ENCODE peak calls at places on chromosomes 6 and 20, in seven cellular contexts. E is sigmoid colon, N is A549, G is stomach, O is transverse colon, L is ovary, H is GM12878. S is an unnamed sample. For H3K4me1, the result is how much of the 10 kb centered on the place peaks cover.

GRCh38 chr6:159037746-159038290 is 7.0 kb downstream of the TAGAP start:
- DNase-seq in E (no peak), O (no peak), G (no peak), H (no peak), N (no peak), L (no peak), S (no peak)

GRCh38 chr6:25360611-25361010 is 81.4 kb downstream of the CARMIL1 start:
- DNase-seq in G (no peak), L (no peak), E (no peak), H (no peak), O (no peak), N (no peak), S (no peak)

GRCh38 chr20:50928469-50928868 is 2.8 kb downstream of the ADNP start:
- DNase-seq in H (no peak), G (no peak), N (no peak), L (no peak), E (no peak), O (no peak), S (no peak)

GRCh38 chr6:89297695-89298351 is 17.3 kb downstream of the GABRR2 start:
- DNase-seq in N (peak), O (peak), H (peak), E (no peak), L (no peak), G (peak), S (peak)

GRCh38 chr6:45681860-45682488 is 304.2 kb upstream of the SUPT3H start:
- DNase-seq in N (peak), G (no peak), H (peak), E (no peak), O (peak), L (no peak), S (no peak)

GRCh38 chr6:7254980-7255825 is 57.8 kb downstream of the SSR1 start:
- DNase-seq in O (no peak), L (no peak), E (no peak), H (no peak), N (no peak), G (no peak), S (no peak)

GRCh38 chr6:135481786-135482369 is 15.7 kb downstream of the AHI1 start:
- DNase-seq in N (no peak), L (no peak), E (no peak), G (no peak), O (no peak), H (no peak), S (no peak)

GRCh38 chr6:36786055-36786675 is 53.1 kb downstream of the CPNE5 start:
- DNase-seq in N (no peak), E (no peak), H (no peak), G (no peak), L (no peak), O (no peak), S (no peak)

GRCh38 chr20:4910951-4911350 is 90.4 kb downstream of the SLC23A2 start:
- DNase-seq in G (no peak), L (no peak), E (no peak), H (no peak), N (no peak), O (no peak), S (no peak)

GRCh38 chr20:38203337-38204003 is 38.4 kb upstream of the TGM2 start:
- DNase-seq in L (no peak), G (no peak), E (peak), O (no peak), H (no peak), N (no peak), S (no peak)

GRCh38 chr6:108588586-108588985 is 27.9 kb downstream of the FOXO3 start:
- DNase-seq in G (no peak), N (no peak), H (no peak), E (no peak), O (peak), L (no peak), S (no peak)

GRCh38 chr6:12014027-12014872 is 2.1 kb downstream of the HIVEP1 start:
- DNase-seq in O (no peak), G (no peak), L (no peak), N (peak), H (no peak), E (no peak), S (no peak)

GRCh38 chr6:33439956-33440648 is 14.3 kb upstream of the ZBTB9 start:
- DNase-seq in H (no peak), L (no peak), E (peak), N (no peak), O (no peak), G (no peak), S (no peak)

GRCh38 chr6:37451411-37452273 is 18.6 kb downstream of the CMTR1 start:
- DNase-seq in E (no peak), O (no peak), H (no peak), L (no peak), N (no peak), G (no peak), S (no peak)

GRCh38 chr6:72959821-72960220 is 265.5 kb downstream of the KHDC1L start:
- DNase-seq in L (no peak), N (no peak), H (no peak), E (no peak), G (no peak), O (no peak), S (no peak)

GRCh38 chr6:129364037-129364436 is 345.9 kb downstream of the ARHGAP18 start:
- DNase-seq in N (no peak), H (no peak), E (no peak), L (no peak), O (no peak), G (no peak), S (no peak)

GRCh38 chr6:144418969-144419545 is 133.9 kb downstream of the UTRN start:
- DNase-seq in N (no peak), O (no peak), L (no peak), E (no peak), H (no peak), G (no peak), S (no peak)

GRCh38 chr6:33590531-33591198 is 10.6 kb upstream of the BAK1 start:
- DNase-seq in E (no peak), H (no peak), O (peak), N (no peak), L (peak), G (peak), S (no peak)

DNA sequence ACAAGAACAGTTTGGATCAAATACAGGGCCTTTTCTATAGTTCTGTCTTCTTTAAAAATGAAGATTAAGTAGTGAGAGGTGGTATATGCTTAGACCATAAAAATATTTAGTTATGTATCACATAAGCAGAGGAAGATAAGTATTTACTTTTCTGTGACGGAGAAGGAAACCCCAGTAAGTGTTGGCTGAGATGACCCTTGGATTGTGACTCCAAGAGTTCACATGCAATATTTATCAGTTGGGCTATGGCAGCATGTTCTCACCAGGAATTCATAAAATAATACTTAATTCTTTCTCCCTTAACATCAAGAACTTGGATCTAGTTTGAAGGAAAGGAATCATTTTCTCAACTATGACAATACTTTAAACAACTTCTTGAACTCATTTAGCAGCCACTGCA is 98.4 kb upstream of the TBX18 start:
- DNase-seq in L (no peak), H (no peak), O (no peak), E (no peak), N (no peak), G (no peak), S (no peak)
- TF ChIP-seq POLR2A in L (no peak), H (no peak), O (no peak), E (no peak), N (no peak), G (no peak), S (no peak)

DNA sequence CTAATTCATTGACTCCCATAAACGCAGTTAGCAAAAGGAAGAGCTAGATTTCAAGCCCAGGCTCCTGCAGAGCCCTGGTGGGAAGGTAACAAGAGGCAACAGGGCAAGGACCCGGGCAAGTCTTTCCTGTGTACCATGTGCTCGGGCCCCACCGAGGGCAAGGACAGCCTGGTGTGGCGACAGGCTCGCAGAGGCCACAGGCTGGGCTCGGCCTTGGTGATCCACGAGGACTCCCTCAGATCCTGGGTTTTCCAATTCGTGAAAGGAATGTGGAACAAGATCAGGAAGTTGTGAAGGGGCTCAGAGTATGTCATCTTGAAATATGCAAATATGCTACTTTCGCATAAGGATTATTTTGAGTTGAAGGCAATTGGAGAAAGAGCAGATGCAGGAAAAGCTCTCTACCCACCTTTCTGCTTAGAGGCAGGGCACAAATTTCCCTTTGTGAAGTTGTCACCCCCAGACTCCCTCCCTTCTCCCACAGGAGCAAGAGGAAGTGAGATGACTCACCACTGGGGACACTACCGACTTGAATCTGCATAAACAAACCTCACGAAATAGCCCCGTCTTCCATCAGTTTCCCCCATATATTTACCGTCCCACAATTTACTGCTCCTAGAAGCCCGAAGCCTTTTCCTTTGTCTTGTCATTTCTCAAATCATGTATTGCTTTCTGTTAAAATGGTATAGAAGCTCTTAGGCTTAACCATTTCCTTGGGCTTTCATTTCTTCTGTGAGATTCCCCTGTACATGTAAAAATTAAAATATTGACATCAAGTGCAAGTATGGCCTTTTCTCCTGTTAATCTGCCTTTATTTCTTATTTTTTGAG is 79.0 kb downstream of the PSMG4 start:
- DNase-seq in N (peak), L (no peak), O (no peak), E (no peak), G (no peak), H (no peak), S (no peak)
- H3K4me1 ChIP-seq in N (under half), L (under half), O (half or more), E (half or more), G (under half), H (under half), S (under half)

GRCh38 chr6:98779618-98780017 is 54.8 kb upstream of the POU3F2 start:
- DNase-seq in E (no peak), L (no peak), O (no peak), H (no peak), G (no peak), N (no peak), S (no peak)
- TF ChIP-seq EP300 in E (no peak), L (no peak), O (no peak), H (no peak), G (no peak), N (no peak), S (no peak)

GRCh38 chr6:49462927-49463611 is at the start of the genes CENPQ and MMUT:
- DNase-seq in N (peak), L (peak), G (peak), E (peak), H (peak), O (peak), S (peak)
- TF ChIP-seq POLR2A in N (peak), L (peak), G (peak), E (peak), H (peak), O (peak), S (peak)

GRCh38 chr6:22709804-22710203 is 140.4 kb downstream of the HDGFL1 start:
- DNase-seq in N (no peak), E (no peak), O (no peak), L (no peak), G (no peak), H (no peak), S (no peak)

DNA sequence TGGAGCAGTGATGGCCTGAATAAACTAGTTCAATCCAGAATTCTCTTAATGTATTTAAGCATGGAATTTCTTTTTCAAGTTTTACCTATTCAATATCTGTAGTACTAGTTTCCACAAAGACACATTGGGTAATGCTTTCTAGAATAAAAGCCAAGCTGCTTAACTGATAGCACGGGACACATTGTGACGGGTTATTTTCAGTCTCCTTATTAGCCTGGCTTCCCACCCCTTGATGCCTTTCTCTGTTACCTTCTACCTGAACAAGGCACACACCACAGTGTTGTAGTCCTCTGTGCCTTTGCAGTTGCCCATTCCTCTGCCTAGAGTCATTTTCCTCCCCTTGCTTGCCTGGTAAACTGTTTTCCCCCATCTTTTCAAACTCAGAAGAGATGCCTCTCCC is 139.1 kb downstream of the HDGFL1 start:
- DNase-seq in L (no peak), E (no peak), H (no peak), N (no peak), O (no peak), G (no peak), S (no peak)
- H3K4me1 ChIP-seq in L (under half), E (under half), H (under half), N (under half), O (under half), G (under half), S (under half)

GRCh38 chr6:35258336-35258735 is 1.2 kb upstream of the ZNF76 start:
- DNase-seq in G (no peak), E (no peak), N (no peak), H (no peak), O (no peak), L (no peak), S (no peak)

GRCh38 chr6:35258858-35259193 is 709 bp upstream of the ZNF76 start:
- DNase-seq in L (no peak), E (peak), G (peak), N (no peak), H (no peak), O (no peak), S (peak)

GRCh38 chr6:35259946-35260626 is 551 bp downstream of the ZNF76 start:
- DNase-seq in O (peak), N (peak), L (peak), E (peak), G (peak), H (peak), S (peak)

GRCh38 chr6:35260642-35261570 is 1.4 kb downstream of the ZNF76 start:
- DNase-seq in O (no peak), L (no peak), H (no peak), G (no peak), N (no peak), E (peak), S (peak)

GRCh38 chr6:35259194-35259945 is at the start of gene ZNF76:
- DNase-seq in N (peak), E (peak), L (peak), G (peak), O (peak), H (peak), S (peak)
- TF ChIP-seq EP300 in N (peak), E (peak), L (no peak), G (no peak), O (peak), H (no peak), S (peak)

S was measured in tibial nerve.